ENCODE peak calls at places on chromosomes 5 and 9, in nine cellular contexts. I is pancreas; U is cardiac fibroblast; S is tibial artery; M is fibroblast of pulmonary artery; K is head of caudate nucleus; L is stimulated activated CD4-positive, alpha-beta T cell treated with anti-CD3 and anti-CD28 coated beads, Interleukin-1b, Interleukin-23, amount 100 ng/mL, for 1 hour; X is activated CD4-positive, CD25-positive, alpha-beta regulatory T cell; V is left colon. C is an unnamed sample.

GRCh38 chr5:45274241-45274640 is 421.9 kb downstream of the HCN1 start:
- DNase-seq in I (no peak), U (no peak), S (no peak), M (no peak), K (no peak), L (no peak), X (no peak), V (no peak), C (no peak)

GRCh38 chr9:90921104-90921503 is 119.5 kb downstream of the SYK start:
- DNase-seq in I (peak), U (peak), S (peak), M (peak), K (peak), L (no peak), X (no peak), V (no peak), C (no peak)

GRCh38 chr5:38846379-38846967 is 661 bp downstream of the OSMR start:
- DNase-seq in I (peak), U (no peak), S (no peak), M (no peak), K (no peak), L (no peak), X (no peak), V (no peak), C (no peak)

GRCh38 chr5:107806705-107807104 is 136.0 kb upstream of the EFNA5 start:
- DNase-seq in I (no peak), U (no peak), S (no peak), M (no peak), K (no peak), L (no peak), X (no peak), V (no peak), C (no peak)

GRCh38 chr5:141940695-141941271 is 17.1 kb downstream of the DELE1 start:
- DNase-seq in I (no peak), U (peak), S (peak), M (no peak), K (no peak), L (no peak), X (no peak), V (no peak), C (peak)

GRCh38 chr9:114098660-114099522 is at the start of gene KIF12:
- DNase-seq in I (peak), U (no peak), S (no peak), M (no peak), K (peak), L (no peak), X (no peak), V (peak), C (peak)

GRCh38 chr5:108726446-108727091 is 21.1 kb upstream of the FER start:
- DNase-seq in I (no peak), U (no peak), S (no peak), M (no peak), K (no peak), L (no peak), X (no peak), V (no peak), C (no peak)

GRCh38 chr9:91421022-91421765 is 2.4 kb downstream of the NFIL3 start:
- DNase-seq in I (peak), U (peak), S (no peak), M (peak), K (peak), L (no peak), X (no peak), V (peak), C (peak)

GRCh38 chr5:37112383-37112991 is 136.7 kb downstream of the CPLANE1 start:
- DNase-seq in I (no peak), U (no peak), S (no peak), M (no peak), K (no peak), L (no peak), X (no peak), V (no peak), C (no peak)

GRCh38 chr5:54905942-54906537 is 79.4 kb downstream of the ESM1 start:
- DNase-seq in I (peak), U (peak), S (peak), M (peak), K (peak), L (peak), X (peak), V (peak), C (no peak)

GRCh38 chr5:142727736-142728047 is 41.8 kb upstream of the FGF1 start:
- DNase-seq in I (no peak), U (no peak), S (no peak), M (no peak), K (no peak), L (no peak), X (no peak), V (no peak), C (no peak)

GRCh38 chr9:100595391-100596199 is 17.7 kb downstream of the CAVIN4 start:
- DNase-seq in I (peak), U (peak), S (no peak), M (peak), K (peak), L (no peak), X (no peak), V (no peak), C (peak)

GRCh38 chr9:7394007-7394774 is 405.4 kb downstream of the DMAC1 start:
- DNase-seq in I (no peak), U (no peak), S (no peak), M (no peak), K (peak), L (no peak), X (no peak), V (no peak), C (no peak)

GRCh38 chr9:38047301-38048251 is 21.5 kb downstream of the SHB start:
- DNase-seq in I (peak), U (peak), S (no peak), M (peak), K (no peak), L (no peak), X (no peak), V (peak), C (peak)

GRCh38 chr5:136203303-136203922 is 10.5 kb upstream of the SMIM32 start:
- DNase-seq in I (no peak), U (no peak), S (no peak), M (no peak), K (no peak), L (no peak), X (no peak), V (no peak), C (no peak)

GRCh38 chr5:62578540-62578939 is at the start of gene LRRC70:
- DNase-seq in I (no peak), U (peak), S (no peak), M (peak), K (no peak), L (no peak), X (no peak), V (no peak), C (no peak)

GRCh38 chr9:125525846-125526619 is 181.0 kb downstream of the MAPKAP1 start:
- DNase-seq in I (no peak), U (peak), S (no peak), M (peak), K (no peak), L (no peak), X (no peak), V (no peak), C (peak)

GRCh38 chr9:125547383-125547782 is 159.6 kb downstream of the MAPKAP1 start:
- DNase-seq in I (no peak), U (no peak), S (no peak), M (no peak), K (no peak), L (no peak), X (no peak), V (no peak), C (no peak)

GRCh38 chr5:55597014-55597981 is 62.5 kb upstream of the PLPP1 start:
- DNase-seq in I (no peak), U (peak), S (peak), M (peak), K (no peak), L (no peak), X (no peak), V (no peak), C (no peak)

GRCh38 chr5:166596043-166596442 is 1695.4 kb upstream of the WWC1 start:
- DNase-seq in I (no peak), U (no peak), S (no peak), M (no peak), K (no peak), L (no peak), X (no peak), V (no peak), C (no peak)

GRCh38 chr9:131087354-131087893 is 8.9 kb upstream of the AIF1L start:
- DNase-seq in I (no peak), U (no peak), S (no peak), M (no peak), K (no peak), L (no peak), X (no peak), V (no peak), C (no peak)

GRCh38 chr9:17623965-17624364 is 45.1 kb downstream of the SH3GL2 start:
- DNase-seq in I (no peak), U (no peak), S (no peak), M (no peak), K (no peak), L (no peak), X (no peak), V (no peak), C (no peak)

GRCh38 chr9:69549310-69550202 is 122.6 kb downstream of the APBA1 start:
- DNase-seq in I (no peak), U (peak), S (no peak), M (peak), K (peak), L (no peak), X (no peak), V (peak), C (peak)

GRCh38 chr5:63055421-63055820 is 476.8 kb downstream of the LRRC70 start:
- DNase-seq in I (no peak), U (no peak), S (no peak), M (peak), K (no peak), L (no peak), X (no peak), V (no peak), C (no peak)

GRCh38 chr9:72907421-72907820 is 45.4 kb downstream of the ALDH1A1 start:
- DNase-seq in I (no peak), U (no peak), S (no peak), M (peak), K (no peak), L (no peak), X (no peak), V (no peak), C (no peak)

GRCh38 chr5:945691-946541 is 53.2 kb downstream of the TRIP13 start:
- DNase-seq in I (peak), U (no peak), S (no peak), M (no peak), K (no peak), L (no peak), X (no peak), V (no peak), C (no peak)

GRCh38 chr9:4328723-4329122 is 28.9 kb upstream of the GLIS3 start:
- DNase-seq in I (no peak), U (no peak), S (no peak), M (no peak), K (peak), L (no peak), X (no peak), V (no peak), C (no peak)

GRCh38 chr5:149063017-149063687 is at the start of gene SH3TC2:
- DNase-seq in I (peak), U (peak), S (no peak), M (peak), K (peak), L (no peak), X (no peak), V (peak), C (peak)

GRCh38 chr5:16782227-16782626 is 153.9 kb downstream of the MYO10 start:
- DNase-seq in I (no peak), U (no peak), S (no peak), M (no peak), K (no peak), L (no peak), X (no peak), V (no peak), C (no peak)

GRCh38 chr9:73153793-73154227 is 2.1 kb downstream of the ANXA1 start:
- DNase-seq in I (no peak), U (peak), S (no peak), M (no peak), K (no peak), L (no peak), X (no peak), V (no peak), C (no peak)

GRCh38 chr9:134185536-134186011 is 21.2 kb upstream of the RNU6ATAC start:
- DNase-seq in I (peak), U (no peak), S (no peak), M (no peak), K (no peak), L (no peak), X (no peak), V (no peak), C (no peak)

GRCh38 chr5:149215478-149216042 is 56.1 kb upstream of the AFAP1L1 start:
- DNase-seq in I (no peak), U (peak), S (peak), M (peak), K (no peak), L (no peak), X (no peak), V (no peak), C (peak)

GRCh38 chr5:777756-778161 is 6.8 kb downstream of the ZDHHC11B start:
- DNase-seq in I (peak), U (no peak), S (no peak), M (no peak), K (no peak), L (no peak), X (no peak), V (no peak), C (peak)